ENCODE peak calls at places on chromosomes 5 and 9, in nine cellular contexts. Y, F, W, S, B, G, Q, E and C are unnamed samples.

GRCh38 chr9:4241552-4241951 is 58.3 kb downstream of the GLIS3 start:
- DNase-seq in Q (no peak), W (no peak), B (no peak), F (no peak), G (no peak), S (no peak), Y (no peak), E (no peak), C (no peak)

GRCh38 chr9:89515416-89515815 is 17.5 kb upstream of the SEMA4D start:
- DNase-seq in Y (no peak), W (no peak), B (no peak), F (no peak), G (no peak), E (no peak), S (no peak), Q (no peak), C (no peak)

GRCh38 chr5:75509956-75510355 is 1.5 kb downstream of the CERT1 start:
- DNase-seq in F (no peak), S (peak; percentile 79), E (peak; percentile 32), Y (no peak), G (no peak), B (no peak), W (no peak), Q (peak; percentile 24), C (peak; percentile 57)

GRCh38 chr5:155147222-155147621 is 133.7 kb downstream of the KIF4B start:
- DNase-seq in Q (peak; percentile 22), Y (no peak), B (no peak), G (no peak), E (peak; percentile 3), W (no peak), F (no peak), S (peak; percentile 3), C (no peak)

GRCh38 chr9:91156451-91157234 is 205.1 kb downstream of the AUH start:
- DNase-seq in F (no peak), E (no peak), B (no peak), Q (no peak), G (no peak), Y (no peak), W (no peak), S (no peak), C (no peak)

GRCh38 chr5:65880673-65881072 is 45.7 kb upstream of the ERBIN start:
- DNase-seq in E (no peak), F (no peak), Y (no peak), G (no peak), Q (no peak), S (no peak), W (no peak), B (no peak), C (no peak)

GRCh38 chr5:122076023-122076422 is 2.0 kb downstream of the LOX start:
- DNase-seq in S (peak; percentile 62), Q (peak; percentile 37), E (no peak), W (no peak), Y (no peak), G (no peak), B (no peak), F (no peak), C (no peak)

GRCh38 chr9:36086442-36086841 is 49.7 kb downstream of the RECK start:
- DNase-seq in W (no peak), B (no peak), Q (no peak), E (no peak), F (no peak), S (no peak), G (no peak), Y (no peak), C (no peak)

GRCh38 chr5:172985596-172985995 is 2.0 kb downstream of the ATP6V0E1 start:
- DNase-seq in G (no peak), Q (no peak), E (no peak), F (peak; percentile 22), B (no peak), Y (no peak), W (no peak), S (no peak), C (no peak)

GRCh38 chr9:98867109-98867433 is 59.6 kb downstream of the GALNT12 start:
- DNase-seq in W (no peak), Q (no peak), F (no peak), Y (no peak), B (no peak), S (no peak), E (peak; percentile 41), G (no peak), C (no peak)

GRCh38 chr5:175096469-175097185 is 347.4 kb downstream of the DRD1 start:
- DNase-seq in S (no peak), E (no peak), F (no peak), B (no peak), W (no peak), Y (no peak), G (no peak), Q (no peak), C (no peak)

GRCh38 chr5:113187879-113188278 is 211.3 kb downstream of the DCP2 start:
- DNase-seq in E (peak; percentile 43), Y (no peak), B (no peak), S (no peak), W (no peak), Q (no peak), G (no peak), F (no peak), C (no peak)

GRCh38 chr5:181084631-181085195 is 44.6 kb downstream of the BTNL9 start:
- DNase-seq in B (no peak), S (no peak), Q (no peak), G (no peak), W (no peak), F (no peak), E (no peak), Y (no peak), C (no peak)

GRCh38 chr9:20728493-20729220 is 44.6 kb downstream of the FOCAD start:
- DNase-seq in F (no peak), Y (no peak), Q (no peak), S (peak; percentile 58), W (no peak), G (no peak), B (no peak), E (peak; percentile 19), C (no peak)

GRCh38 chr9:133277467-133277866 is 2.5 kb upstream of the ABO start:
- DNase-seq in Q (no peak), B (no peak), S (no peak), Y (no peak), G (no peak), E (no peak), F (no peak), W (no peak), C (no peak)

GRCh38 chr5:52787600-52788504 is at the start of the genes ITGA1 and PELO:
- DNase-seq in B (peak; percentile 44), S (peak; percentile 88), E (peak; percentile 72), G (peak; percentile 84), F (peak; percentile 77), Q (peak; percentile 88), W (peak; percentile 63), Y (no peak), C (no peak)

GRCh38 chr9:130243015-130243881 is 22.3 kb upstream of the HMCN2 start:
- DNase-seq in W (peak; percentile 92), S (peak; percentile 38), B (peak; percentile 65), E (peak; percentile 61), G (peak; percentile 89), F (peak; percentile 60), Y (peak; percentile 58), Q (peak; percentile 79), C (peak; percentile 85)

GRCh38 chr5:157137691-157138090 is 5.0 kb downstream of the MED7 start:
- DNase-seq in W (no peak), S (no peak), G (no peak), F (no peak), Q (no peak), B (no peak), E (no peak), Y (no peak), C (no peak)

GRCh38 chr9:37938121-37938906 is 34.4 kb upstream of the SLC25A51 start:
- DNase-seq in E (no peak), B (no peak), G (peak; percentile 59), F (no peak), Q (peak; percentile 83), Y (no peak), S (peak; percentile 74), W (no peak), C (no peak)

GRCh38 chr5:98624145-98624880 is 149.2 kb upstream of the RGMB start:
- DNase-seq in F (no peak), W (no peak), E (no peak), Y (no peak), Q (no peak), S (no peak), B (no peak), G (no peak), C (no peak)

GRCh38 chr5:112534564-112534963 is 115.5 kb upstream of the EPB41L4A start:
- DNase-seq in Y (no peak), E (no peak), G (no peak), F (no peak), S (no peak), B (no peak), Q (no peak), W (no peak), C (no peak)

GRCh38 chr5:148791334-148791667 is 35.1 kb upstream of the ADRB2 start:
- DNase-seq in Y (no peak), B (no peak), S (no peak), Q (peak; percentile 42), E (no peak), W (no peak), G (no peak), F (no peak), C (no peak)

GRCh38 chr9:108467653-108468324 is 388.0 kb downstream of the ACTL7B start:
- DNase-seq in G (no peak), E (no peak), Q (no peak), Y (no peak), F (no peak), B (no peak), W (no peak), S (peak; percentile 36), C (no peak)